ENCODE peak calls at places on chromosomes 11 and 22, in six cellular contexts. O, P, Z, S, X and R are unnamed samples.

GRCh38 chr11:6992026-6992425 is 28.1 kb downstream of the ZNF214 start:
- DNase-seq in Z (no peak), X (no peak), P (no peak), S (no peak), O (no peak), R (no peak)

GRCh38 chr22:46620588-46621242 is 529 bp downstream of the GRAMD4 start:
- DNase-seq in Z (no peak), P (no peak), X (no peak), S (no peak), O (no peak), R (no peak)

GRCh38 chr11:128517457-128518230 is 69.7 kb downstream of the ETS1 start:
- DNase-seq in X (no peak), P (no peak), Z (no peak), O (no peak), S (no peak), R (no peak)

GRCh38 chr11:73467505-73467904 is 91.3 kb downstream of the RELT start:
- DNase-seq in Z (no peak), P (no peak), O (no peak), S (no peak), X (no peak), R (no peak)

GRCh38 chr11:26106713-26107112 is 225.2 kb upstream of the ANO3 start:
- DNase-seq in P (no peak), S (no peak), O (no peak), X (no peak), Z (no peak), R (no peak)

GRCh38 chr11:27816200-27816599 is 115.9 kb upstream of the BDNF start:
- DNase-seq in O (no peak), P (no peak), X (no peak), S (no peak), Z (no peak), R (no peak)

GRCh38 chr11:111977141-111978027 is 40.2 kb downstream of the DIXDC1 start:
- DNase-seq in S (peak), Z (peak), X (peak), P (peak), O (peak), R (peak)

GRCh38 chr22:27476729-27477128 is 324.8 kb downstream of the MN1 start:
- DNase-seq in X (no peak), Z (no peak), O (no peak), P (no peak), S (no peak), R (no peak)

GRCh38 chr11:106697058-106697457 is 321.2 kb downstream of the GUCY1A2 start:
- DNase-seq in S (no peak), P (no peak), X (no peak), Z (no peak), O (no peak), R (no peak)

GRCh38 chr11:75505966-75506692 is 19.6 kb downstream of the GDPD5 start:
- DNase-seq in Z (peak), S (no peak), X (no peak), O (no peak), P (no peak), R (no peak)

GRCh38 chr11:84804026-84804425 is 823.1 kb downstream of the DLG2 start:
- DNase-seq in X (no peak), Z (no peak), S (no peak), P (no peak), O (no peak), R (no peak)

GRCh38 chr11:72683782-72684200 is 9.6 kb upstream of the PDE2A start:
- DNase-seq in S (peak), O (peak), X (peak), P (peak), Z (peak), R (peak)

GRCh38 chr11:46315033-46315738 is 32.1 kb upstream of the DGKZ start:
- DNase-seq in O (peak), Z (peak), P (peak), X (peak), S (peak), R (peak)

GRCh38 chr11:75896843-75897419 is 81.9 kb downstream of the UVRAG start:
- DNase-seq in Z (no peak), S (no peak), P (no peak), O (no peak), X (peak), R (no peak)

GRCh38 chr22:20456064-20456721 is 18.6 kb upstream of the SCARF2 start:
- DNase-seq in Z (peak), S (peak), O (peak), P (peak), X (peak), R (peak)